ENCODE peak calls at places on chromosome 12, in ten cellular contexts. One of them, this sample, is unnamed.

GRCh38 chr12:121989266-121989950 is 32.3 kb upstream of the BCL7A start:
- DNase-seq in K562: no peak
- DNase-seq in RPMI8226: no peak
- DNase-seq in non-pigmented ciliary epithelial cell: no peak
- DNase-seq in type B pancreatic cell: no peak
- DNase-seq in GM10248: no peak
- DNase-seq in D341Med: no peak
- DNase-seq in AG09319: no peak
- DNase-seq in amniotic epithelial cell: no peak
- DNase-seq in KG1: no peak
- DNase-seq in this sample: no peak

GRCh38 chr12:131530041-131530332 is 180.9 kb upstream of the SFSWAP start:
- DNase-seq in amniotic epithelial cell: no peak
- DNase-seq in KG1: no peak
- DNase-seq in K562: no peak
- DNase-seq in RPMI8226: no peak
- DNase-seq in GM10248: no peak
- DNase-seq in type B pancreatic cell: no peak
- DNase-seq in non-pigmented ciliary epithelial cell: no peak
- DNase-seq in D341Med: no peak
- DNase-seq in AG09319: no peak
- DNase-seq in this sample: no peak

GRCh38 chr12:49827351-49828099 is 688 bp downstream of the NCKAP5L start:
- DNase-seq in K562: peak
- DNase-seq in type B pancreatic cell: peak
- DNase-seq in GM10248: peak
- DNase-seq in non-pigmented ciliary epithelial cell: no peak
- DNase-seq in KG1: no peak
- DNase-seq in amniotic epithelial cell: peak
- DNase-seq in D341Med: peak
- DNase-seq in AG09319: no peak
- DNase-seq in RPMI8226: no peak
- DNase-seq in this sample: no peak

GRCh38 chr12:108004368-108004767 is 124.7 kb upstream of the WSCD2 start:
- DNase-seq in type B pancreatic cell: no peak
- DNase-seq in GM10248: no peak
- DNase-seq in D341Med: no peak
- DNase-seq in RPMI8226: peak
- DNase-seq in KG1: no peak
- DNase-seq in K562: no peak
- DNase-seq in AG09319: no peak
- DNase-seq in amniotic epithelial cell: no peak
- DNase-seq in non-pigmented ciliary epithelial cell: no peak
- DNase-seq in this sample: no peak

GRCh38 chr12:47863467-47863866 is 41.3 kb downstream of the VDR start:
- DNase-seq in type B pancreatic cell: no peak
- DNase-seq in RPMI8226: no peak
- DNase-seq in D341Med: no peak
- DNase-seq in GM10248: no peak
- DNase-seq in KG1: no peak
- DNase-seq in amniotic epithelial cell: no peak
- DNase-seq in AG09319: no peak
- DNase-seq in non-pigmented ciliary epithelial cell: no peak
- DNase-seq in K562: no peak
- DNase-seq in this sample: no peak

GRCh38 chr12:68245071-68246021 is 8.1 kb downstream of the IL22 start:
- DNase-seq in type B pancreatic cell: no peak
- DNase-seq in AG09319: no peak
- DNase-seq in D341Med: no peak
- DNase-seq in GM10248: no peak
- DNase-seq in KG1: no peak
- DNase-seq in amniotic epithelial cell: peak
- DNase-seq in K562: no peak
- DNase-seq in non-pigmented ciliary epithelial cell: no peak
- DNase-seq in RPMI8226: no peak
- DNase-seq in this sample: no peak

GRCh38 chr12:108374596-108375320 is 35.6 kb upstream of the CMKLR1 start:
- DNase-seq in non-pigmented ciliary epithelial cell: no peak
- DNase-seq in KG1: no peak
- DNase-seq in GM10248: no peak
- DNase-seq in D341Med: no peak
- DNase-seq in RPMI8226: no peak
- DNase-seq in K562: no peak
- DNase-seq in AG09319: no peak
- DNase-seq in type B pancreatic cell: no peak
- DNase-seq in amniotic epithelial cell: no peak
- DNase-seq in this sample: no peak

GRCh38 chr12:129871991-129872969 is 31.5 kb downstream of the TMEM132D start:
- DNase-seq in D341Med: peak
- DNase-seq in non-pigmented ciliary epithelial cell: no peak
- DNase-seq in type B pancreatic cell: no peak
- DNase-seq in AG09319: no peak
- DNase-seq in GM10248: no peak
- DNase-seq in KG1: no peak
- DNase-seq in RPMI8226: no peak
- DNase-seq in K562: no peak
- DNase-seq in amniotic epithelial cell: no peak
- DNase-seq in this sample: no peak

GRCh38 chr12:104750061-104750460 is 208.0 kb downstream of the SLC41A2 start:
- DNase-seq in GM10248: peak
- DNase-seq in type B pancreatic cell: no peak
- DNase-seq in KG1: no peak
- DNase-seq in AG09319: peak
- DNase-seq in D341Med: no peak
- DNase-seq in amniotic epithelial cell: peak
- DNase-seq in RPMI8226: peak
- DNase-seq in non-pigmented ciliary epithelial cell: peak
- DNase-seq in K562: no peak
- DNase-seq in this sample: peak

GRCh38 chr12:69553626-69554248 is 31.5 kb upstream of the CCT2 start:
- DNase-seq in amniotic epithelial cell: peak
- DNase-seq in K562: peak
- DNase-seq in KG1: no peak
- DNase-seq in D341Med: peak
- DNase-seq in GM10248: peak
- DNase-seq in AG09319: peak
- DNase-seq in RPMI8226: peak
- DNase-seq in non-pigmented ciliary epithelial cell: no peak
- DNase-seq in type B pancreatic cell: no peak
- DNase-seq in this sample: no peak

GRCh38 chr12:52010152-52010622 is 3.4 kb downstream of the TAMALIN start:
- DNase-seq in AG09319: peak
- DNase-seq in GM10248: no peak
- DNase-seq in K562: peak
- DNase-seq in amniotic epithelial cell: peak
- DNase-seq in D341Med: no peak
- DNase-seq in non-pigmented ciliary epithelial cell: no peak
- DNase-seq in RPMI8226: no peak
- DNase-seq in KG1: no peak
- DNase-seq in type B pancreatic cell: peak
- DNase-seq in this sample: no peak

GRCh38 chr12:4289334-4289878 is 15.8 kb downstream of the CCND2 start:
- DNase-seq in non-pigmented ciliary epithelial cell: no peak
- DNase-seq in AG09319: no peak
- DNase-seq in type B pancreatic cell: no peak
- DNase-seq in D341Med: no peak
- DNase-seq in KG1: no peak
- DNase-seq in GM10248: no peak
- DNase-seq in K562: no peak
- DNase-seq in RPMI8226: no peak
- DNase-seq in amniotic epithelial cell: no peak
- DNase-seq in this sample: no peak

GRCh38 chr12:51773145-51773869 is 75.2 kb downstream of the FIGNL2 start:
- DNase-seq in amniotic epithelial cell: peak
- DNase-seq in D341Med: no peak
- DNase-seq in KG1: no peak
- DNase-seq in RPMI8226: no peak
- DNase-seq in GM10248: no peak
- DNase-seq in AG09319: peak
- DNase-seq in type B pancreatic cell: no peak
- DNase-seq in non-pigmented ciliary epithelial cell: no peak
- DNase-seq in K562: no peak
- DNase-seq in this sample: peak

GRCh38 chr12:93244514-93245077 is 133.1 kb upstream of the NUDT4 start:
- DNase-seq in amniotic epithelial cell: no peak
- DNase-seq in non-pigmented ciliary epithelial cell: no peak
- DNase-seq in AG09319: no peak
- DNase-seq in type B pancreatic cell: no peak
- DNase-seq in KG1: no peak
- DNase-seq in D341Med: no peak
- DNase-seq in RPMI8226: no peak
- DNase-seq in GM10248: peak
- DNase-seq in K562: no peak
- DNase-seq in this sample: no peak

GRCh38 chr12:78035913-78036658 is 205.4 kb downstream of the NAV3 start:
- DNase-seq in D341Med: no peak
- DNase-seq in AG09319: no peak
- DNase-seq in RPMI8226: no peak
- DNase-seq in non-pigmented ciliary epithelial cell: no peak
- DNase-seq in type B pancreatic cell: no peak
- DNase-seq in GM10248: no peak
- DNase-seq in amniotic epithelial cell: peak
- DNase-seq in KG1: no peak
- DNase-seq in K562: no peak
- DNase-seq in this sample: no peak

GRCh38 chr12:51863921-51864700 is 15.6 kb upstream of the FIGNL2 start:
- DNase-seq in AG09319: no peak
- DNase-seq in D341Med: no peak
- DNase-seq in K562: peak
- DNase-seq in type B pancreatic cell: peak
- DNase-seq in non-pigmented ciliary epithelial cell: no peak
- DNase-seq in GM10248: peak
- DNase-seq in amniotic epithelial cell: peak
- DNase-seq in KG1: no peak
- DNase-seq in RPMI8226: no peak
- DNase-seq in this sample: no peak

GRCh38 chr12:109827566-109828550 is 5.3 kb downstream of the TRPV4 start:
- DNase-seq in non-pigmented ciliary epithelial cell: no peak
- DNase-seq in KG1: peak
- DNase-seq in type B pancreatic cell: no peak
- DNase-seq in AG09319: no peak
- DNase-seq in amniotic epithelial cell: peak
- DNase-seq in K562: no peak
- DNase-seq in D341Med: no peak
- DNase-seq in RPMI8226: no peak
- DNase-seq in GM10248: no peak
- DNase-seq in this sample: no peak

GRCh38 chr12:93229494-93230310 is 148.0 kb upstream of the NUDT4 start:
- DNase-seq in non-pigmented ciliary epithelial cell: peak
- DNase-seq in KG1: no peak
- DNase-seq in RPMI8226: no peak
- DNase-seq in type B pancreatic cell: no peak
- DNase-seq in K562: peak
- DNase-seq in AG09319: peak
- DNase-seq in amniotic epithelial cell: peak
- DNase-seq in D341Med: no peak
- DNase-seq in GM10248: no peak
- DNase-seq in this sample: peak

GRCh38 chr12:14768823-14769405 is 34.4 kb downstream of the WBP11 start:
- DNase-seq in type B pancreatic cell: no peak
- DNase-seq in KG1: no peak
- DNase-seq in GM10248: peak
- DNase-seq in RPMI8226: peak
- DNase-seq in D341Med: no peak
- DNase-seq in non-pigmented ciliary epithelial cell: no peak
- DNase-seq in K562: no peak
- DNase-seq in amniotic epithelial cell: peak
- DNase-seq in AG09319: no peak
- DNase-seq in this sample: no peak